ENCODE peak calls at places on chromosomes 12 and 14, in five cellular contexts. U is upper lobe of left lung, B is AG09319, O is ascending aorta, C is thoracic aorta. Z is an unnamed sample.
A peak's percentile ranks its signal among the peaks of the same experiment; 100 is the strongest.

GRCh38 chr12:76422154-76422877 is 74.1 kb upstream of the BBS10 start:
- DNase-seq in U (no peak), B (no peak), O (no peak), C (no peak), Z (no peak)

GRCh38 chr14:88667555-88668273 is 104.9 kb downstream of the ZC3H14 start:
- DNase-seq in U (peak; percentile 46), B (peak; percentile 62), O (peak; percentile 67), C (no peak), Z (peak; percentile 61)

GRCh38 chr14:21091784-21092146 is 6.7 kb downstream of the ZNF219 start:
- DNase-seq in U (no peak), B (no peak), O (no peak), C (no peak), Z (no peak)

GRCh38 chr12:18479266-18479665 is 217.9 kb downstream of the PIK3C2G start:
- DNase-seq in U (no peak), B (no peak), O (no peak), C (no peak), Z (no peak)

GRCh38 chr12:63814146-63814774 is 30.2 kb upstream of the SRGAP1 start:
- DNase-seq in U (no peak), B (no peak), O (no peak), C (no peak), Z (no peak)

GRCh38 chr14:68364823-68365222 is 428.0 kb downstream of the ZFP36L1 start:
- DNase-seq in U (no peak), B (no peak), O (no peak), C (no peak), Z (no peak)

GRCh38 chr12:93098077-93098476 is 169.0 kb upstream of the EEA1 start:
- DNase-seq in U (peak; percentile 66), B (no peak), O (peak; percentile 78), C (peak; percentile 15), Z (peak; percentile 59)

GRCh38 chr14:24673059-24673458 is 39.1 kb upstream of the GZMB start:
- DNase-seq in U (no peak), B (no peak), O (no peak), C (no peak), Z (no peak)

GRCh38 chr12:113136990-113137511 is 1.5 kb upstream of the RASAL1 start:
- DNase-seq in U (no peak), B (no peak), O (no peak), C (no peak), Z (no peak)

GRCh38 chr12:113133036-113133435 is 2.5 kb downstream of the RASAL1 start:
- DNase-seq in U (no peak), B (no peak), O (no peak), C (no peak), Z (no peak)

GRCh38 chr12:113134521-113134951 is 1.0 kb downstream of the RASAL1 start:
- DNase-seq in U (no peak), B (no peak), O (no peak), C (no peak), Z (no peak)

GRCh38 chr12:113136128-113136989 is 798 bp upstream of the RASAL1 start:
- DNase-seq in U (no peak), B (no peak), O (no peak), C (no peak), Z (no peak)

DNA sequence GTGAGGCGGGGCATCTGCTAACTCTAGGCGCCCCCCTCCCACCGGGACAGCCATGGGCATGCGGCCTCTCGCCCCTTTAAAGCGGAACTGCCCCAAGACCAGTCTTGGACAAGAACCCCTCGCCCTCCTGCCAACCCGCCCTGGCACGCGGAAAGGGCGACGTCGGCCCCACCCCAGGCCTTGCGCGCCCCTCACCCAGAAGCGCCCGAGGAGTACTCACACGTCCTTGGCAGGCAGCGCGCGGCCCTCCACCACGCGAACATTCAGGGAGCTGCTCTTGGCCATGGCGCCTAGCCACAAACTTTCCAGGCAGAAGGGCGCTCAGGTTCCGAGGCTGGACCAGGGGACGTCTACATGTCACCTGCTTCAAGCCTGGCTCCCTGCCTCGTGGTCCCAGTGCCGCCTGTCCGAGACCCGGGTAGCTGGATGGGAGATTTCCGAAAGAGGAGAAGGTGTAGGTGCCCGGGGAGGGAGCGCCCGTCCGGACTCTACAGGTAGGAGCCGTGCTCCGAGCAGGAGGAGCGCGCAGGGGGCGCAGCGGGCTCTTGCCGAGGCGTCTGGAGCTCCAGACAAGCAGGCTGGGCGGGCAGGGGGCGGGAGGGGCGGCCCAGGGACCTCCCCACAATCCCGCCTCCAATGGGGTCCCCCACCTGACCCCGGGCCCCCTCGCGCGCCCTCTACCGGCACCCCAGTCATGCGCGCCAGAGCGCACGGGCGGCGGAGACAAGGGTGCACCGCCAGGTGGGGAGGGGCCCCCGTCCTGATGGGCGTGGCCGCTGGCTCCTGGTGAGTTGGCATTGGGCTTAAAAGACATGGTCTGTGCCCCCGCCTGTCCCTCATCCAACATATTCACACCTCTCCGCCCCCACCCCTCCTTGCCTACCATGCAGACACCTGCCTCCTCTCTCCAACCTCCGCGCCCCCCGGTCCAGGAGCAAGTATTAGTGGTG is at the start of gene RASAL1:
- DNase-seq in U (no peak), B (no peak), O (no peak), C (no peak), Z (peak; percentile 54)
- TF ChIP-seq CTCF in U (no peak), B (no peak), O (no peak), C (no peak), Z (peak; percentile 59)

GRCh38 chr14:76292561-76292960 is 83.4 kb upstream of the ESRRB start:
- DNase-seq in U (no peak), B (no peak), O (no peak), C (no peak), Z (no peak)

GRCh38 chr14:76293923-76294322 is 82.0 kb upstream of the ESRRB start:
- DNase-seq in U (no peak), B (no peak), O (no peak), C (no peak), Z (no peak)

GRCh38 chr14:76289276-76289675 is 86.7 kb upstream of the ESRRB start:
- DNase-seq in U (no peak), B (no peak), O (no peak), C (no peak), Z (no peak)

GRCh38 chr14:76294876-76295275 is 81.1 kb upstream of the ESRRB start:
- DNase-seq in U (no peak), B (no peak), O (no peak), C (no peak), Z (no peak)

DNA sequence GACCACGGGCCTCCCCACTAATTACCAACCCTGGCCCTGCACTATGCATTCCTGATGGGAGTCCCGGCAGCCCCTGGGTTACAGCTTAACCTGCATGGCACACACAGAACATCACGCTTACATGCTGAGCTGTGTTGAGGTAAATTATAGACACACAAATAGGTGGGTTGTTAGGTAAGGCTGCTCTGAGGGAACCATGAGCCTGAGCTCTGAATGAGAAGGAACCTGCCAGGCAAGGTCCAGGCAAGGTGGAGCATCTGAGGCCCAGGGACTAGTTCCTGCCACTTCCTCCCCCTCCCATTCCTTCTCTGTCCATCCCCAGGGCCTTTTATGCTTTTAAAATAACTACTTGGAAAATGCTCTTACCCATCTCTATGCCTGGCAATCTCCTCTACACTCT is 82.7 kb upstream of the ESRRB start:
- DNase-seq in U (no peak), B (no peak), O (no peak), C (no peak), Z (no peak)
- TF ChIP-seq CTCF in U (no peak), B (no peak), O (no peak), C (no peak), Z (no peak)

GRCh38 chr14:94001501-94002396 is 4.6 kb downstream of the CCDC197 start:
- DNase-seq in U (peak; percentile 59), B (peak; percentile 19), O (no peak), C (no peak), Z (peak; percentile 64)

GRCh38 chr14:94004015-94004414 is 6.9 kb downstream of the CCDC197 start:
- DNase-seq in U (no peak), B (no peak), O (no peak), C (no peak), Z (no peak)

GRCh38 chr14:94008234-94008633 is 11.1 kb downstream of the CCDC197 start:
- DNase-seq in U (no peak), B (no peak), O (no peak), C (no peak), Z (no peak)

GRCh38 chr14:94003397-94003796 is 6.3 kb downstream of the CCDC197 start:
- DNase-seq in U (no peak), B (no peak), O (no peak), C (no peak), Z (no peak)

GRCh38 chr14:94005324-94005723 is 8.2 kb downstream of the CCDC197 start:
- DNase-seq in U (no peak), B (no peak), O (no peak), C (no peak), Z (no peak)
- TF ChIP-seq CTCF in U (no peak), B (peak; percentile 31), O (no peak), C (peak; percentile 20), Z (peak; percentile 54)

GRCh38 chr14:39956372-39956771 is 524.1 kb upstream of the FBXO33 start:
- DNase-seq in U (no peak), B (no peak), O (no peak), C (no peak), Z (no peak)
- TF ChIP-seq CTCF in U (no peak), B (no peak), O (no peak), C (no peak), Z (no peak)

GRCh38 chr12:56947633-56948535 is 9.5 kb downstream of the RDH16 start:
- DNase-seq in U (no peak), B (no peak), O (no peak), C (no peak), Z (no peak)
- TF ChIP-seq CTCF in U (no peak), B (no peak), O (no peak), C (no peak), Z (no peak)

GRCh38 chr12:98908866-98909265 is 263.8 kb downstream of the APAF1 start:
- DNase-seq in U (no peak), B (no peak), O (no peak), C (no peak), Z (no peak)

GRCh38 chr12:98916106-98916505 is 271.0 kb downstream of the APAF1 start:
- DNase-seq in U (no peak), B (no peak), O (no peak), C (no peak), Z (no peak)

GRCh38 chr12:98909749-98910148 is 264.7 kb downstream of the APAF1 start:
- DNase-seq in U (no peak), B (no peak), O (no peak), C (no peak), Z (no peak)

GRCh38 chr12:98912401-98912800 is 267.3 kb downstream of the APAF1 start:
- DNase-seq in U (no peak), B (no peak), O (no peak), C (no peak), Z (no peak)

DNA sequence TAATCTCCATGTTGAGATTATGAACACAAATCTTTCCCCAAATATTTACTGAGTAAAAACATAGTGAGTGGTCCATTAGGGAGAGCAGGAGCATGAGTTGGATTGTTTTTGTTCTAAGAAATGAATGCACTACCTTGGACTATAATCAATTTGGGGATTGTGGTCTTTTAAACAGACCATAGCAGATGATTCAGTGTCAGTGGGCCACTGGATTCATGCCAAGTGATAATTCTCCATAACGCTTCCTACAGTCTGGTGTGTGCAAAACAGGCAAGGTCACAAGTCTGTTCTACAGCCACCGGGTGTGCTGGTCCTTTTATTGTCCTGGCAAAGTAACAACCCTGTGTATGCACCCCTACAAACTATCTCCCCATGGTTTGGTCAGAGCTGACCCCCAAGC is 266.3 kb downstream of the APAF1 start:
- DNase-seq in U (no peak), B (no peak), O (no peak), C (no peak), Z (no peak)
- TF ChIP-seq CTCF in U (no peak), B (no peak), O (no peak), C (no peak), Z (no peak)